ENCODE peak calls at places on chromosomes 13 and 19, in seven cellular contexts. V is WTC11; I is left ventricle myocardium inferior; T is HEK293T; X is activated T-cell treated with anti-CD3 and anti-CD28 coated beads for 48 hours; J is RCC 7860; Y is effector CD4-positive, alpha-beta T cell. O is an unnamed sample.

GRCh38 chr13:93079294-93079693 is 147.3 kb upstream of the GPC6 start:
- DNase-seq in V (no peak), I (no peak), T (no peak), X (no peak), J (no peak), Y (no peak), O (no peak)

GRCh38 chr13:75480691-75481175 is 1.2 kb downstream of the TBC1D4 start:
- DNase-seq in V (peak), I (peak), T (peak), X (peak), J (peak), Y (no peak), O (no peak)

GRCh38 chr19:51779703-51780102 is 15.3 kb upstream of the FPR3 start:
- DNase-seq in V (no peak), I (no peak), T (no peak), X (no peak), J (no peak), Y (no peak), O (no peak)

GRCh38 chr19:2271516-2272103 is 10.4 kb downstream of the PEAK3 start:
- DNase-seq in V (peak), I (no peak), T (no peak), X (no peak), J (peak), Y (no peak), O (no peak)

GRCh38 chr13:40440990-40441820 is 225.2 kb downstream of the FOXO1 start:
- DNase-seq in V (no peak), I (peak), T (no peak), X (no peak), J (peak), Y (no peak), O (no peak)

GRCh38 chr13:26019881-26020535 is 31.8 kb downstream of the SHISA2 start:
- DNase-seq in V (no peak), I (no peak), T (no peak), X (no peak), J (peak), Y (no peak), O (no peak)

GRCh38 chr19:55179570-55180484 is at the start of gene SYT5:
- DNase-seq in V (peak), I (peak), T (peak), X (peak), J (no peak), Y (peak), O (peak)

GRCh38 chr19:11611730-11612129 is 14.4 kb downstream of the ZNF627 start:
- DNase-seq in V (no peak), I (no peak), T (no peak), X (no peak), J (no peak), Y (no peak), O (no peak)

GRCh38 chr13:96769874-96770273 is 224.4 kb downstream of the OXGR1 start:
- DNase-seq in V (no peak), I (no peak), T (no peak), X (no peak), J (no peak), Y (no peak), O (no peak)

GRCh38 chr19:58406818-58407657 is 1.4 kb upstream of the ZNF584 start:
- DNase-seq in V (no peak), I (no peak), T (no peak), X (no peak), J (no peak), Y (no peak), O (no peak)

GRCh38 chr13:98014766-98015165 is 61.3 kb downstream of the IPO5 start:
- DNase-seq in V (no peak), I (no peak), T (no peak), X (no peak), J (peak), Y (no peak), O (no peak)

GRCh38 chr19:58033741-58034475 is at the start of gene ZSCAN1:
- DNase-seq in V (peak), I (peak), T (no peak), X (peak), J (no peak), Y (no peak), O (no peak)

GRCh38 chr13:101013245-101013644 is 338.6 kb upstream of the TMTC4 start:
- DNase-seq in V (no peak), I (no peak), T (no peak), X (no peak), J (no peak), Y (no peak), O (no peak)

GRCh38 chr13:75223981-75224742 is 257.8 kb downstream of the TBC1D4 start:
- DNase-seq in V (no peak), I (no peak), T (no peak), X (no peak), J (no peak), Y (no peak), O (no peak)

GRCh38 chr19:37059142-37059541 is 19.1 kb upstream of the ZNF420 start:
- DNase-seq in V (no peak), I (no peak), T (no peak), X (no peak), J (no peak), Y (no peak), O (no peak)

GRCh38 chr13:20974981-20975585 is 72.5 kb upstream of the XPO4 start:
- DNase-seq in V (no peak), I (no peak), T (no peak), X (no peak), J (no peak), Y (no peak), O (no peak)

GRCh38 chr19:12872255-12872654 is 9.0 kb downstream of the DNASE2 start:
- DNase-seq in V (no peak), I (no peak), T (no peak), X (no peak), J (no peak), Y (no peak), O (no peak)

GRCh38 chr19:48627211-48627864 is 8.0 kb downstream of the SPHK2 start:
- DNase-seq in V (no peak), I (no peak), T (no peak), X (no peak), J (peak), Y (no peak), O (no peak)

GRCh38 chr13:114219406-114219805 is 15.3 kb upstream of the CDC16 start:
- DNase-seq in V (no peak), I (no peak), T (no peak), X (no peak), J (no peak), Y (no peak), O (no peak)

GRCh38 chr19:56105090-56105701 is 15.9 kb downstream of the ZNF787 start:
- DNase-seq in V (peak), I (peak), T (peak), X (peak), J (no peak), Y (peak), O (peak)

O was measured in stimulated activated CD4-positive, alpha-beta T cell treated with anti-CD3 and anti-CD28 coated beads, Interleukin-4, amount 100 ng/mL, for 48 hours.